ENCODE peak calls at places on chromosome 3, in eight cellular contexts. H is AG04450, P is glutamatergic neuron, F is mammary epithelial cell, J is astrocyte of the spinal cord, I is progenitor cell of endocrine pancreas, C is endothelial cell, B is ovary. Z is an unnamed sample.

GRCh38 chr3:136929984-136930671 is 27.7 kb upstream of the IL20RB start:
- DNase-seq in H (no peak), P (no peak), F (peak), J (peak), I (no peak), C (no peak), B (peak), Z (no peak)

GRCh38 chr3:21830541-21830940 is 79.5 kb upstream of the ZNF385D start:
- DNase-seq in H (no peak), P (no peak), F (no peak), J (no peak), I (no peak), C (no peak), B (no peak), Z (no peak)

GRCh38 chr3:67774676-67775075 is 120.3 kb upstream of the SUCLG2 start:
- DNase-seq in H (no peak), P (no peak), F (no peak), J (no peak), I (no peak), C (no peak), B (no peak), Z (no peak)

GRCh38 chr3:120338517-120338916 is 10.6 kb downstream of the LRRC58 start:
- DNase-seq in H (no peak), P (no peak), F (no peak), J (no peak), I (no peak), C (no peak), B (no peak), Z (no peak)

GRCh38 chr3:120475722-120476385 is 25.1 kb upstream of the FSTL1 start:
- DNase-seq in H (no peak), P (no peak), F (no peak), J (peak), I (no peak), C (no peak), B (no peak), Z (no peak)

GRCh38 chr3:24513463-24513862 is 18.8 kb upstream of the THRB start:
- DNase-seq in H (no peak), P (no peak), F (no peak), J (no peak), I (no peak), C (no peak), B (no peak), Z (no peak)

GRCh38 chr3:102415553-102415952 is 19.3 kb upstream of the ZPLD1 start:
- DNase-seq in H (no peak), P (no peak), F (peak), J (peak), I (no peak), C (no peak), B (no peak), Z (no peak)

GRCh38 chr3:14570864-14571263 is 30.7 kb upstream of the GRIP2 start:
- DNase-seq in H (no peak), P (no peak), F (no peak), J (no peak), I (no peak), C (no peak), B (no peak), Z (no peak)

GRCh38 chr3:69406156-69406555 is 20.3 kb upstream of the FRMD4B start:
- DNase-seq in H (no peak), P (no peak), F (peak), J (peak), I (no peak), C (no peak), B (no peak), Z (no peak)

GRCh38 chr3:44721231-44722102 is 8.0 kb upstream of the ZNF501 start:
- DNase-seq in H (no peak), P (no peak), F (peak), J (peak), I (no peak), C (no peak), B (no peak), Z (no peak)

GRCh38 chr3:60912142-60912541 is 339.1 kb downstream of the FHIT start:
- DNase-seq in H (no peak), P (no peak), F (peak), J (no peak), I (no peak), C (no peak), B (no peak), Z (no peak)

GRCh38 chr3:106765342-106765741 is 611.9 kb upstream of the CCDC54 start:
- DNase-seq in H (peak), P (no peak), F (peak), J (peak), I (no peak), C (no peak), B (no peak), Z (peak)

GRCh38 chr3:138786788-138787276 is 47.9 kb downstream of the PIK3CB start:
- DNase-seq in H (no peak), P (no peak), F (peak), J (peak), I (no peak), C (no peak), B (no peak), Z (peak)

GRCh38 chr3:197874064-197874463 is 75.9 kb upstream of the RPL35A start:
- DNase-seq in H (no peak), P (no peak), F (no peak), J (no peak), I (no peak), C (no peak), B (no peak), Z (no peak)

GRCh38 chr3:190019020-190019419 is 101.7 kb downstream of the P3H2 start:
- DNase-seq in H (no peak), P (no peak), F (no peak), J (no peak), I (no peak), C (no peak), B (no peak), Z (no peak)

GRCh38 chr3:186133980-186134379 is 25.1 kb upstream of the ETV5 start:
- DNase-seq in H (no peak), P (no peak), F (no peak), J (no peak), I (no peak), C (no peak), B (no peak), Z (no peak)

GRCh38 chr3:195080571-195081141 is 190.3 kb downstream of the XXYLT1 start:
- DNase-seq in H (no peak), P (no peak), F (no peak), J (no peak), I (no peak), C (no peak), B (no peak), Z (no peak)

GRCh38 chr3:195908439-195909293 is at the start of gene TNK2:
- DNase-seq in H (no peak), P (peak), F (no peak), J (no peak), I (no peak), C (no peak), B (no peak), Z (no peak)

GRCh38 chr3:55486857-55487375 is at the start of gene WNT5A:
- DNase-seq in H (no peak), P (peak), F (peak), J (peak), I (no peak), C (peak), B (peak), Z (no peak)

GRCh38 chr3:69084326-69084667 is 440 bp upstream of the ARL6IP5 start:
- DNase-seq in H (no peak), P (no peak), F (peak), J (peak), I (no peak), C (no peak), B (no peak), Z (no peak)

GRCh38 chr3:118987466-118987865 is 47.2 kb downstream of the IGSF11 start:
- DNase-seq in H (no peak), P (no peak), F (no peak), J (peak), I (no peak), C (no peak), B (peak), Z (peak)

GRCh38 chr3:28322464-28322863 is 26.1 kb upstream of the ZCWPW2 start:
- DNase-seq in H (no peak), P (no peak), F (peak), J (peak), I (no peak), C (no peak), B (no peak), Z (no peak)

GRCh38 chr3:52281980-52282801 is 3.7 kb upstream of the WDR82 start:
- DNase-seq in H (no peak), P (no peak), F (no peak), J (no peak), I (no peak), C (no peak), B (no peak), Z (no peak)

GRCh38 chr3:101070260-101071121 is 77.3 kb upstream of the ABI3BP start:
- DNase-seq in H (no peak), P (peak), F (no peak), J (peak), I (peak), C (peak), B (no peak), Z (no peak)

GRCh38 chr3:122312826-122313225 is 12.2 kb upstream of the CSTA start:
- DNase-seq in H (no peak), P (no peak), F (peak), J (no peak), I (no peak), C (no peak), B (no peak), Z (no peak)

GRCh38 chr3:177826253-177826652 is 629.0 kb upstream of the TBL1XR1 start:
- DNase-seq in H (no peak), P (no peak), F (no peak), J (no peak), I (no peak), C (no peak), B (no peak), Z (no peak)

GRCh38 chr3:58962816-58963215 is 87.0 kb downstream of the CFAP20DC start:
- DNase-seq in H (no peak), P (no peak), F (peak), J (peak), I (no peak), C (no peak), B (no peak), Z (peak)

GRCh38 chr3:123409443-123410148 is 39.3 kb downstream of the ADCY5 start:
- DNase-seq in H (no peak), P (no peak), F (no peak), J (no peak), I (peak), C (no peak), B (no peak), Z (no peak)

GRCh38 chr3:17013050-17013449 is 128.3 kb downstream of the PLCL2 start:
- DNase-seq in H (no peak), P (peak), F (no peak), J (peak), I (no peak), C (no peak), B (no peak), Z (no peak)

GRCh38 chr3:122105626-122106025 is 50.5 kb downstream of the CD86 start:
- DNase-seq in H (no peak), P (no peak), F (peak), J (no peak), I (no peak), C (no peak), B (peak), Z (no peak)

GRCh38 chr3:196992461-196993065 is 23.9 kb upstream of the PIGZ start:
- DNase-seq in H (no peak), P (no peak), F (no peak), J (no peak), I (no peak), C (no peak), B (no peak), Z (no peak)

GRCh38 chr3:64215084-64215483 is 10.2 kb downstream of the PRICKLE2 start:
- DNase-seq in H (no peak), P (no peak), F (no peak), J (no peak), I (no peak), C (no peak), B (no peak), Z (no peak)

GRCh38 chr3:72665701-72666443 is 182.4 kb downstream of the SHQ1 start:
- DNase-seq in H (no peak), P (peak), F (peak), J (no peak), I (no peak), C (peak), B (no peak), Z (no peak)

GRCh38 chr3:116337229-116337628 is 108.1 kb downstream of the LSAMP start:
- DNase-seq in H (no peak), P (no peak), F (no peak), J (no peak), I (no peak), C (no peak), B (no peak), Z (no peak)

GRCh38 chr3:112115161-112115739 is 17.8 kb downstream of the GCSAM start:
- DNase-seq in H (no peak), P (no peak), F (no peak), J (no peak), I (no peak), C (no peak), B (no peak), Z (no peak)

GRCh38 chr3:52244061-52244628 is 1.4 kb upstream of the PPM1M start:
- DNase-seq in H (no peak), P (no peak), F (peak), J (no peak), I (no peak), C (no peak), B (peak), Z (no peak)

GRCh38 chr3:56919797-56920195 is 118.0 kb upstream of the ARHGEF3 start:
- DNase-seq in H (no peak), P (no peak), F (no peak), J (no peak), I (no peak), C (no peak), B (no peak), Z (no peak)

GRCh38 chr3:197417451-197417850 is 119.0 kb upstream of the DLG1 start:
- DNase-seq in H (no peak), P (no peak), F (peak), J (peak), I (no peak), C (no peak), B (no peak), Z (no peak)

GRCh38 chr3:37763338-37763737 is 98.3 kb upstream of the CTDSPL start:
- DNase-seq in H (no peak), P (no peak), F (no peak), J (no peak), I (no peak), C (no peak), B (no peak), Z (no peak)

GRCh38 chr3:37761043-37761442 is 100.6 kb upstream of the CTDSPL start:
- DNase-seq in H (no peak), P (no peak), F (no peak), J (no peak), I (no peak), C (no peak), B (no peak), Z (no peak)

GRCh38 chr3:37761583-37761982 is 100.1 kb upstream of the CTDSPL start:
- DNase-seq in H (no peak), P (no peak), F (no peak), J (no peak), I (no peak), C (no peak), B (no peak), Z (no peak)

GRCh38 chr3:37762286-37762685 is 99.4 kb upstream of the CTDSPL start:
- DNase-seq in H (no peak), P (no peak), F (no peak), J (no peak), I (no peak), C (no peak), B (no peak), Z (no peak)

DNA sequence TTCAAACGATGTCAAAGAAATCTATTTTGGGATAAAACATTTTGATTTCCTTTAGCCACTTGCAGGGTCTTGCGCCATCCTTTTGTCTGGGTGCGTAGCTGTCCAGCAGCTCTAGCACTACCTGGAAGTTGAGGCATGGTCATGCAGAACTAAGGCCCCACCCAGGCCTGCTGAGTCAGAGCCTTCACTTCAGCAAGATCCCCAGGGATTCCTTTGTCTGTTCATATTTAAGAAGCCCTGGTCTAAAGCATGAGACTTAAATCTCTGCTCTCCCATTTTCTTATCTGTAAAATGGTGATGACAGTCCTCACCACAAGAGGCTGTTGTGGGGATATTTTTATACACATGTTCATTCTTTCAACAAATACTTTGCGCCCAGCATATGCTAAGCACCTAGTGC is 99.0 kb upstream of the CTDSPL start:
- DNase-seq in H (no peak), P (no peak), F (no peak), J (peak), I (no peak), C (no peak), B (no peak), Z (no peak)
- TF ChIP-seq CTCF in H (peak), P (no peak), F (no peak), J (no peak), I (no peak), C (no peak), B (no peak), Z (no peak)

GRCh38 chr3:168053115-168053514 is 42.6 kb downstream of the GOLIM4 start:
- DNase-seq in H (no peak), P (no peak), F (no peak), J (no peak), I (no peak), C (no peak), B (no peak), Z (no peak)
- TF ChIP-seq CTCF in H (peak), P (no peak), F (no peak), J (peak), I (peak), C (no peak), B (no peak), Z (no peak)

DNA sequence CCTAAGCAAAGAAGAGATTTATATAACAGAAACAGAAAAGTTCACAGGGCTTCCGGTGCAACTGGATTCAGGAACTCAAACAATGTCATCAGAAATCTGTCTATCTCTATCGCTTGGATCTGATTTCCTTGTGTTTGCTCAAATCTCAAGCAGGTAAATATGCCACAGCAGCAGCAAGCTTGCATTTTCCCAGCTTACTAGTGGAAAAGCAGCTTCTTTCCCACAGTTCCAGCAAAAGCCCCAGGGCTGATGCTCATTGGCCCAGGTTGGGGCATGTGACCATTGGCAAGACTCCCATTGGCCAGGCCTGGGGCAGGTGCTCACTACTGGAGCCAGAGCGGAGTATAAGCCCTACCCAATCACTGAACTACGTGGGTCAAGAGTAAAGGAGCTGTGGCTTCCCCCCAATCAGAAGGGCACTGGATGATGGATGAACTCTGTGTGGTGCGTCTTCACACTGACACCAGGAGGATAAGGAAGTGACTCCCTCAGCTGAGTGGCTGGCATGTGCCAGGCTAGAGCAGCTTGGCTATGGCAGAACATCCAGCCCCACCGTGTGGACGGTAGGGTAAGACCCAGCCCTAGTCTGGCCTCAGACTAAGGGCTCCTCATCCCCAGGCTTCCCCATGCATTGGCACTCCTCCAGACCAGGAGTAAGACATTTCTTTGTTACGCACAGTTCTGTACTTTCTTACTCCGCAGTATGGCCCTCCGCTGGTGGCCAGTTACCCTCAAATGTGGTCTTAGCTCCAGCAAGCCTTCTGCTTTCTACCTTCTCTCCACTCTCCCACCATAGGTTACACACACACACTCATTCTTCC is 13.1 kb upstream of the VIPR1 start:
- DNase-seq in H (no peak), P (no peak), F (no peak), J (no peak), I (no peak), C (no peak), B (no peak), Z (no peak)
- TF ChIP-seq CTCF in H (no peak), P (no peak), F (no peak), J (no peak), I (no peak), C (no peak), B (no peak), Z (no peak)

GRCh38 chr3:41148901-41149300 is 50.4 kb upstream of the CTNNB1 start:
- DNase-seq in H (no peak), P (no peak), F (no peak), J (no peak), I (no peak), C (no peak), B (no peak), Z (no peak)

GRCh38 chr3:41141431-41142164 is 57.7 kb upstream of the CTNNB1 start:
- DNase-seq in H (no peak), P (no peak), F (no peak), J (no peak), I (no peak), C (no peak), B (no peak), Z (no peak)

GRCh38 chr3:41143421-41144031 is 55.8 kb upstream of the CTNNB1 start:
- DNase-seq in H (no peak), P (no peak), F (peak), J (no peak), I (no peak), C (no peak), B (no peak), Z (no peak)

GRCh38 chr3:41148446-41148845 is 50.9 kb upstream of the CTNNB1 start:
- DNase-seq in H (no peak), P (no peak), F (peak), J (peak), I (no peak), C (no peak), B (no peak), Z (no peak)

DNA sequence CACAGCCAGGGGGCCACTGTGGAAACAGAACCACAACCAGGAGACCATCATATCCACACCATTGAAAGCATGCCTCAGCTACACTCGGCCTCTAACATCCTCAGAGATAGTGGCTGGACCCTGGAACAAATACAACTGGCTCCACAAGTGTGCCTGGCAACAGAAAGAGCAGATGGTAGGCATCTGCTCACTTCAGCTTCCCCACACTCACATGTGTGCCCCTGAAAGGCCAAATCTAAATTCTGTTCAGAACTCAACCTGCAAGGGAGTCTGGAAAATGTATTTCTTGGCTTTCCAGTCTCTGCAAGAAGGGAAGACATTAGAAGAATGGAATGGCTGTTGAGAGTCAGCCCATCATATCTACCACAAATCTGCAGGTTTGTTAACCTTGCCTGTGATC is 54.7 kb upstream of the CTNNB1 start:
- DNase-seq in H (no peak), P (no peak), F (no peak), J (no peak), I (no peak), C (no peak), B (no peak), Z (no peak)
- TF ChIP-seq CTCF in H (no peak), P (no peak), F (no peak), J (no peak), I (no peak), C (no peak), B (no peak), Z (no peak)

GRCh38 chr3:114585687-114586086 is 291.9 kb downstream of the TIGIT start:
- DNase-seq in H (no peak), P (no peak), F (no peak), J (no peak), I (no peak), C (no peak), B (no peak), Z (no peak)

GRCh38 chr3:114582929-114583328 is 289.1 kb downstream of the TIGIT start:
- DNase-seq in H (no peak), P (no peak), F (no peak), J (no peak), I (no peak), C (no peak), B (no peak), Z (no peak)

GRCh38 chr3:114587973-114588372 is 294.1 kb downstream of the TIGIT start:
- DNase-seq in H (no peak), P (no peak), F (no peak), J (no peak), I (no peak), C (no peak), B (no peak), Z (no peak)

GRCh38 chr3:114586119-114586518 is 292.3 kb downstream of the TIGIT start:
- DNase-seq in H (no peak), P (no peak), F (no peak), J (peak), I (no peak), C (no peak), B (no peak), Z (no peak)

GRCh38 chr3:114584734-114585371 is 291.0 kb downstream of the TIGIT start:
- DNase-seq in H (no peak), P (no peak), F (peak), J (no peak), I (no peak), C (no peak), B (peak), Z (no peak)
- TF ChIP-seq CTCF in H (no peak), P (no peak), F (no peak), J (no peak), I (no peak), C (no peak), B (no peak), Z (no peak)